ENCODE peak calls at places on chromosomes 5 and 9, in eight cellular contexts. Z is K562, S is ascending aorta, N is spleen, G is A673, M is psoas muscle, B is astrocyte, D is tibial nerve. C is an unnamed sample.
A peak's percentile ranks its signal among the peaks of the same experiment; 100 is the strongest.

GRCh38 chr9:116497081-116497480 is 190.0 kb upstream of the TRIM32 start:
- DNase-seq in Z (no peak), G (no peak), N (no peak), S (no peak), B (no peak), D (no peak), M (no peak), C (no peak)

GRCh38 chr5:104890767-104891166 is 1328.2 kb upstream of the NUDT12 start:
- DNase-seq in Z (no peak), N (no peak), S (no peak), D (no peak), M (no peak), G (no peak), B (no peak), C (peak; percentile 14)

GRCh38 chr5:144072518-144072927 is 97.9 kb downstream of the YIPF5 start:
- DNase-seq in D (no peak), Z (no peak), N (no peak), S (no peak), M (no peak), G (peak; percentile 11), B (peak; percentile 75), C (no peak)

GRCh38 chr5:72611111-72611724 is 104.0 kb upstream of the ZNF366 start:
- DNase-seq in Z (peak; percentile 65), N (peak; percentile 85), G (peak; percentile 75), D (peak; percentile 62), M (peak; percentile 78), S (no peak), B (peak; percentile 49), C (peak; percentile 85)

GRCh38 chr5:71998746-71999145 is 108.5 kb upstream of the MAP1B start:
- DNase-seq in B (no peak), D (no peak), M (no peak), S (no peak), G (no peak), N (no peak), Z (no peak), C (no peak)

GRCh38 chr9:6055213-6055612 is 39.8 kb upstream of the RANBP6 start:
- DNase-seq in M (no peak), D (peak; percentile 85), S (no peak), B (peak; percentile 80), N (no peak), G (peak; percentile 85), Z (peak; percentile 41), C (peak; percentile 25)

GRCh38 chr5:56278267-56278826 is 45.2 kb upstream of the ANKRD55 start:
- DNase-seq in N (no peak), Z (no peak), S (no peak), D (no peak), G (no peak), B (peak; percentile 99), M (no peak), C (no peak)

GRCh38 chr5:135353952-135354721 is 44.9 kb downstream of the MACROH2A1 start:
- DNase-seq in N (peak; percentile 54), B (peak; percentile 94), S (no peak), M (no peak), G (no peak), Z (no peak), D (no peak), C (no peak)

GRCh38 chr9:120892748-120893584 is 16.0 kb upstream of the PHF19 start:
- DNase-seq in S (no peak), N (no peak), D (no peak), B (peak; percentile 89), G (peak; percentile 49), M (no peak), Z (peak; percentile 31), C (no peak)

GRCh38 chr9:112761912-112762651 is 11.5 kb downstream of the SNX30 start:
- DNase-seq in M (no peak), N (no peak), S (no peak), D (no peak), Z (no peak), G (no peak), B (no peak), C (no peak)

GRCh38 chr5:58940446-58940845 is 357.6 kb downstream of the RAB3C start:
- DNase-seq in D (no peak), Z (no peak), M (no peak), N (no peak), S (no peak), B (peak; percentile 59), G (no peak), C (peak; percentile 44)

GRCh38 chr5:171312129-171312819 is 3.2 kb downstream of the TLX3 start:
- DNase-seq in Z (no peak), N (no peak), M (no peak), D (no peak), B (no peak), S (no peak), G (no peak), C (no peak)

GRCh38 chr9:126705311-126705766 is 91.6 kb downstream of the LMX1B start:
- DNase-seq in B (no peak), Z (peak; percentile 86), G (peak; percentile 81), M (peak; percentile 81), S (no peak), N (peak; percentile 94), D (peak; percentile 85), C (peak; percentile 91)

GRCh38 chr9:117073071-117073470 is 341.8 kb downstream of the ASTN2 start:
- DNase-seq in D (no peak), Z (no peak), M (no peak), N (no peak), B (no peak), G (no peak), S (no peak), C (no peak)

GRCh38 chr9:1429328-1429727 is 379.2 kb downstream of the DMRT2 start:
- DNase-seq in G (no peak), Z (no peak), M (no peak), B (no peak), D (peak; percentile 7), S (no peak), N (no peak), C (no peak)

GRCh38 chr5:135739383-135739961 is 95.0 kb upstream of the SLC25A48 start:
- DNase-seq in N (no peak), M (no peak), B (peak; percentile 12), G (no peak), Z (no peak), S (no peak), D (no peak), C (no peak)

GRCh38 chr5:158166424-158166823 is 307.5 kb upstream of the CLINT1 start:
- DNase-seq in M (no peak), D (no peak), N (no peak), S (no peak), B (no peak), Z (no peak), G (no peak), C (no peak)

GRCh38 chr5:158174918-158175663 is 316.1 kb upstream of the CLINT1 start:
- DNase-seq in G (peak; percentile 61), S (no peak), B (peak; percentile 29), D (peak; percentile 96), M (peak; percentile 67), Z (peak; percentile 54), N (peak; percentile 81), C (peak; percentile 84)

GRCh38 chr5:158172005-158172404 is 313.1 kb upstream of the CLINT1 start:
- DNase-seq in Z (no peak), S (no peak), D (no peak), B (no peak), N (no peak), M (no peak), G (no peak), C (no peak)

GRCh38 chr5:158170060-158170459 is 311.1 kb upstream of the CLINT1 start:
- DNase-seq in N (no peak), G (no peak), D (no peak), B (no peak), Z (no peak), M (no peak), S (no peak), C (no peak)

GRCh38 chr5:158170534-158170933 is 311.6 kb upstream of the CLINT1 start:
- DNase-seq in N (no peak), D (no peak), S (no peak), B (no peak), G (no peak), Z (no peak), M (no peak), C (no peak)
- H3K9me3 ChIP-seq in N (no peaks in the 10 kb centered on the region), D (no peaks in the 10 kb centered on the region), S (no peaks in the 10 kb centered on the region), B (no peaks in the 10 kb centered on the region), G (no peaks in the 10 kb centered on the region), Z (no peaks in the 10 kb centered on the region), M (no peaks in the 10 kb centered on the region), C (no peaks in the 10 kb centered on the region)

DNA sequence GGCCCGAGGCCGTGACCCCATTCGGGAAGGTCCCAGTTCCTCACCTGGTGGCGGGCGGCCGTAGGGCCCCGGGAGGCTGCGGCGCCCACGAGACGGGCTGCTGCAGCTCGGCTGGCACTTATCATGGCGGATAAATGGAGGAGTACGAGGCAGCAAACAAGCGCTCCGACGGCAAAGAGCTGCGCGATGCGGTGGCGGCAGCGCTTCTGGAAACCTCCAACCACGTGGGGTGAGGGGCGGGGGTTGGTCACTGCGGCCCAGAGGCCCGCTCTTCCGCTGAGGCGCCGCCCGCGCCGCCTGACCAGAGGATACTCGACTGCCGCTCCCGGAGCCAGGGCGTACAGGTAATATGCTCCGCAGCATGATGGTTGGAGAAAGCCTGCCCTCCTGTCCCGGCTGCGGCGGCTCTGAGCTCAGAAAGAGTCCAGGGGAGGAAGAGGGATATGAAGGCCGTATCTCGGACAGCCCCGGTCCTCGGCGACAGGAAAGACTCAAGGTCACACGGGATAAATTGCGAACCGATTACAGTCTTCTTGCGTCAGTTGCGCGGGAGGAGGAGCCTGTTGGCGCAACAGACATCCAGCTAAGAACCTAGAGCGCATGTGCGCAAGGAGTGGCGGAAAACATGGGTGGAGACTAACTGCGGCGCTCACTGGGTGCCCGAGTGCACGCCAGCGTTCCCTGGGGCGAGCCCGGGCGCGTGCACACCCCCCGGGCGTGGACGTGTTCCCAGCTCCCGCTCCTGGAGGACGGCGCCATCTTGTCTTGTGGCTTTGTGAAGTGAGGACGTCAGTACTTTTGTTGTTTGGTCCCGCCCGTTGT is at the start of gene HSPA9:
- DNase-seq in D (peak; percentile 98), B (peak; percentile 99), G (peak; percentile 99), M (peak; percentile 98), S (peak; percentile 96), Z (peak; percentile 97), N (peak; percentile 98), C (peak; percentile 99)
- TF ChIP-seq CTCF in D (peak; percentile 65), B (no peak), G (no peak), M (peak; percentile 17), S (no peak), Z (no peak), N (peak; percentile 33), C (no peak)

GRCh38 chr5:89893546-89893945 is 516.0 kb downstream of the CETN3 start:
- DNase-seq in D (no peak), M (no peak), G (no peak), Z (no peak), N (no peak), B (no peak), S (no peak), C (no peak)
- H3K9me3 ChIP-seq in D (no peaks in the 10 kb centered on the region), M (peaks cover 40% of the 10 kb centered on the region), G (peaks cover 34% of the 10 kb centered on the region), Z (no peaks in the 10 kb centered on the region), N (peaks cover 24% of the 10 kb centered on the region), B (peaks cover 4% of the 10 kb centered on the region), S (peaks cover 43% of the 10 kb centered on the region), C (no peaks in the 10 kb centered on the region)

GRCh38 chr5:85109616-85110015 is 724.9 kb upstream of the EDIL3 start:
- DNase-seq in N (no peak), Z (no peak), D (no peak), G (no peak), B (peak; percentile 20), M (no peak), S (no peak), C (no peak)

DNA sequence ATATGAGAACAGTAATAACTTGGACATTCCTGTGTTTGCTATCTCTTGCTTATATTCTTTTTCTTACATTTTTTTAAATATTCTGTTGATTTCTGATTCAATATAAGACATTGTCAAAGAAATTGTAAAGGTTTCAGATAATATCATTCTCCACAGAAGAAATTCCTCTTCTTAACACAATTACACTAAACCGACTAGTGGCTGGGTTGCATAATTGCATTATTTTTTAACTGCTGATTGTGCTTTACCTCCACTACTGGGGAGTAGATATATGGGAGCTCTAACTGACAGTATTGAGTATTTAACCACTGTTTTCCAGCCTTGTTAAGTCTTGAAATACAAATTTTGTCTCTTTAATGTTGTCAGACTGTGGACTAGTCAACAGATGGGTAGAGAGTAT is 723.8 kb upstream of the EDIL3 start:
- DNase-seq in M (no peak), S (no peak), N (no peak), B (no peak), Z (no peak), G (no peak), D (no peak), C (no peak)
- TF ChIP-seq CTCF in M (no peak), S (no peak), N (no peak), B (no peak), Z (no peak), G (peak; percentile 16), D (no peak), C (no peak)

C was measured in BE2C.